ENCODE peak calls at places on chromosomes 13 and 19, in six cellular contexts. I is heart left ventricle, Z is right atrium auricular region, G is PC-3, U is pancreas, Y is H1. N is an unnamed sample. For H3K4me1, the result is how much of the 10 kb centered on the place peaks cover.

GRCh38 chr13:26941345-26942174 is 181.0 kb upstream of the GPR12 start:
- DNase-seq in I (no peak), Z (no peak), G (peak), U (no peak), Y (no peak), N (no peak)

GRCh38 chr13:51148952-51149573 is 38.0 kb upstream of the C13orf42 start:
- DNase-seq in I (no peak), Z (peak), G (peak), U (no peak), Y (peak), N (no peak)

GRCh38 chr19:1753730-1754442 is 580 bp downstream of the ONECUT3 start:
- DNase-seq in I (no peak), Z (no peak), G (no peak), U (peak), Y (no peak), N (no peak)

GRCh38 chr13:28885191-28885590 is 65.1 kb downstream of the MTUS2 start:
- DNase-seq in I (no peak), Z (no peak), G (no peak), U (no peak), Y (no peak), N (no peak)

GRCh38 chr13:109273326-109273751 is 513.0 kb downstream of the IRS2 start:
- DNase-seq in I (no peak), Z (no peak), G (peak), U (no peak), Y (no peak), N (no peak)

GRCh38 chr19:14033946-14034345 is 2.4 kb downstream of the IL27RA start:
- DNase-seq in I (no peak), Z (no peak), G (no peak), U (no peak), Y (no peak), N (no peak)

GRCh38 chr19:1451916-1452801 is 2.2 kb downstream of the APC2 start:
- DNase-seq in I (no peak), Z (no peak), G (no peak), U (no peak), Y (no peak), N (no peak)

GRCh38 chr13:101785858-101786257 is 333.4 kb downstream of the ITGBL1 start:
- DNase-seq in I (peak), Z (no peak), G (peak), U (no peak), Y (peak), N (no peak)

GRCh38 chr13:98478134-98479129 is 98.5 kb downstream of the STK24 start:
- DNase-seq in I (no peak), Z (no peak), G (peak), U (no peak), Y (no peak), N (no peak)

GRCh38 chr19:30846102-30846501 is 473.9 kb downstream of the ZNF536 start:
- DNase-seq in I (no peak), Z (no peak), G (no peak), U (no peak), Y (no peak), N (no peak)

GRCh38 chr19:5907216-5907615 is 2.5 kb downstream of the VMAC start:
- DNase-seq in I (no peak), Z (no peak), G (no peak), U (no peak), Y (no peak), N (no peak)

GRCh38 chr13:45195421-45195820 is 5.4 kb downstream of the KCTD4 start:
- DNase-seq in I (no peak), Z (no peak), G (no peak), U (no peak), Y (no peak), N (no peak)

GRCh38 chr19:38737297-38737865 is 6.9 kb downstream of the CAPN12 start:
- DNase-seq in I (peak), Z (no peak), G (no peak), U (peak), Y (no peak), N (peak)

GRCh38 chr19:34350161-34350561 is 14.8 kb upstream of the GPI start:
- DNase-seq in I (no peak), Z (no peak), G (no peak), U (peak), Y (no peak), N (no peak)

GRCh38 chr13:95677564-95678386 is 836 bp downstream of the DNAJC3 start:
- DNase-seq in I (no peak), Z (peak), G (peak), U (no peak), Y (no peak), N (no peak)

GRCh38 chr13:76730220-76730619 is 156.0 kb downstream of the KCTD12 start:
- DNase-seq in I (no peak), Z (no peak), G (no peak), U (no peak), Y (no peak), N (no peak)

GRCh38 chr13:97327521-97328221 is 105.5 kb downstream of the MBNL2 start:
- DNase-seq in I (no peak), Z (no peak), G (no peak), U (no peak), Y (no peak), N (no peak)

GRCh38 chr19:46842791-46843190 is 7.9 kb downstream of the AP2S1 start:
- DNase-seq in I (no peak), Z (no peak), G (no peak), U (no peak), Y (no peak), N (no peak)

GRCh38 chr13:35838356-35838755 is 292.8 kb downstream of the DCLK1 start:
- DNase-seq in I (no peak), Z (no peak), G (peak), U (no peak), Y (no peak), N (no peak)

GRCh38 chr19:41225238-41226052 is 6.4 kb downstream of the AXL start:
- DNase-seq in I (peak), Z (peak), G (peak), U (no peak), Y (peak), N (peak)

GRCh38 chr19:5098646-5099045 is 129.7 kb downstream of the KDM4B start:
- DNase-seq in I (no peak), Z (no peak), G (no peak), U (no peak), Y (no peak), N (no peak)

GRCh38 chr19:17938092-17938845 is 5.5 kb downstream of the CCDC124 start:
- DNase-seq in I (peak), Z (peak), G (peak), U (peak), Y (no peak), N (no peak)

GRCh38 chr19:33497778-33498175 is 23.8 kb downstream of the PEPD start:
- DNase-seq in I (no peak), Z (no peak), G (no peak), U (peak), Y (no peak), N (no peak)

GRCh38 chr13:92265408-92265807 is 867.0 kb downstream of the GPC5 start:
- DNase-seq in I (no peak), Z (no peak), G (no peak), U (no peak), Y (no peak), N (no peak)

GRCh38 chr19:38632476-38633213 is 13.7 kb downstream of the EIF3K start:
- DNase-seq in I (no peak), Z (no peak), G (no peak), U (no peak), Y (no peak), N (no peak)

GRCh38 chr13:35474551-35474950 is 1.9 kb downstream of the MAB21L1 start:
- DNase-seq in I (no peak), Z (no peak), G (no peak), U (no peak), Y (no peak), N (no peak)

GRCh38 chr19:16417660-16418596 is 53.8 kb downstream of the EPS15L1 start:
- DNase-seq in I (peak), Z (peak), G (peak), U (peak), Y (peak), N (no peak)

GRCh38 chr13:41621716-41622508 is 164.6 kb downstream of the RGCC start:
- DNase-seq in I (no peak), Z (no peak), G (no peak), U (no peak), Y (no peak), N (no peak)

GRCh38 chr13:113398963-113399754 is 35.2 kb upstream of the GRTP1 start:
- DNase-seq in I (no peak), Z (no peak), G (no peak), U (no peak), Y (no peak), N (no peak)

GRCh38 chr13:80931766-80932165 is 590.8 kb upstream of the SPRY2 start:
- DNase-seq in I (no peak), Z (no peak), G (no peak), U (no peak), Y (no peak), N (no peak)

GRCh38 chr19:58129284-58129683 is 21.3 kb downstream of the ZNF329 start:
- DNase-seq in I (no peak), Z (no peak), G (no peak), U (no peak), Y (no peak), N (no peak)

DNA sequence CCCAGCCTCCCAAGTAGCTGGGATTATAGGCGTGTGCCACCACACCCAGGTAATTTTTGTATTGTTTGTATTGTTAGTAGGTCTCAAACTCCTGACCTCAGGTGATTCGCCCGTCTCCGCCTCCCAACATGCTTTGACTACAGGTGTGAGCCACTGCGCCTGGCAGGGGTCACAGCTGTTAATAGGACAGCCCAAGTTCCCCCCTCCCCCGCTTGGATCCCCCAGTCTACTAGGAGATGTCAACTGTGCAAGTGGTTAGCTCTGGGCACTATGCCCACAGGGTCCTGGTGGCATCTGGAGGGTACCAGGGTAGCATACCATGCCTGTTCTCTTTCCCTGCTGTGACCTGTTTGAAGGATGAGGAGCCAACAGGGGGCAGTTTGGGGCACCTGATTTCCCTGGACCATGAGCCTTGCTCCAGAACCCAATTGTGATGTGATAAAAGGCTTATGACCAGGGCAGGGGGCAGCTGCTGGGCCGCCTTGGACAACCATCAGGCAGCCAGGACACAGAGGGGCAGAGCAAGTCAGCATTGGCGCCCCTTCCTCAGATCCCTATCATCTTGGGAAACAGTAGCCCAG is at the start of gene TSPAN16:
- DNase-seq in I (no peak), Z (no peak), G (no peak), U (no peak), Y (no peak), N (no peak)
- H3K27ac ChIP-seq in I (peak), Z (peak), G (no peak), U (no peak), Y (no peak), N (no peak)

GRCh38 chr19:55464039-55464668 is 397 bp downstream of the C19orf85 start:
- DNase-seq in I (no peak), Z (no peak), G (no peak), U (peak), Y (no peak), N (no peak)
- H3K4me1 ChIP-seq in I (under half), Z (under half), G (under half), U (under half), Y (under half), N (under half)

GRCh38 chr13:61286148-61286745 is 129.4 kb downstream of the PCDH20 start:
- DNase-seq in I (no peak), Z (no peak), G (peak), U (no peak), Y (peak), N (no peak)
- TF ChIP-seq CTCF in I (no peak), Z (no peak), G (peak), U (no peak), Y (peak), N (peak)

GRCh38 chr19:7703332-7703731 is 1.4 kb upstream of the FCER2 start:
- DNase-seq in I (no peak), Z (no peak), G (no peak), U (no peak), Y (no peak), N (no peak)

GRCh38 chr19:7705387-7706187 is 3.7 kb upstream of the FCER2 start:
- DNase-seq in I (peak), Z (peak), G (no peak), U (no peak), Y (no peak), N (no peak)

GRCh38 chr19:7706662-7707454 is 4.9 kb upstream of the FCER2 start:
- DNase-seq in I (no peak), Z (no peak), G (no peak), U (no peak), Y (no peak), N (no peak)

GRCh38 chr19:7706188-7706530 is 4.2 kb upstream of the FCER2 start:
- DNase-seq in I (no peak), Z (no peak), G (no peak), U (no peak), Y (no peak), N (no peak)

GRCh38 chr19:7704280-7705060 is 2.5 kb upstream of the FCER2 start:
- DNase-seq in I (no peak), Z (no peak), G (no peak), U (no peak), Y (no peak), N (no peak)
- H3K27ac ChIP-seq in I (no peak), Z (no peak), G (no peak), U (no peak), Y (no peak), N (no peak)

DNA sequence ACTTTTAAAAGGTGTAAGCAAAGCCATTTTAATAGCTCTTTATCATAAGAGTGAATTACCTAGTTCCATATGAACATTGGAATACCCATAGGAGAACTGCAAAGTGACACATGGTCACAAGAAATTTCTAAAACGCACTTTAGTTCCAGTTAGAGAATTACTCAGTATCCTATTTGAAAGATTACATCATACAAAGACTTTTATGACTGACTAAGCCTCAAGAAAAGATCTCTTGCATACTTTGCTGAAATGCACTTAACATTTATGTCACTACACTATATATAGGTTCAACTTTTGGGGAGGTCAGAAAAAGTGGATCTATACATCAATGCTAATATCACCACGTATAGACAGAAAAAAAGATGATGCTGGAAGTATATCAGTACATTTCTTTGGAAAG is 7.1 kb downstream of the PCDH9 start:
- DNase-seq in I (no peak), Z (no peak), G (peak), U (no peak), Y (no peak), N (no peak)
- H3K4me1 ChIP-seq in I (under half), Z (under half), G (under half), U (under half), Y (under half), N (under half)

GRCh38 chr19:19115954-19116353 is 22.3 kb downstream of the TMEM161A start:
- DNase-seq in I (no peak), Z (no peak), G (peak), U (no peak), Y (no peak), N (no peak)

GRCh38 chr19:19110410-19111137 is 27.7 kb downstream of the TMEM161A start:
- DNase-seq in I (no peak), Z (no peak), G (no peak), U (no peak), Y (no peak), N (no peak)

GRCh38 chr19:19111138-19111835 is 27.0 kb downstream of the TMEM161A start:
- DNase-seq in I (no peak), Z (no peak), G (no peak), U (no peak), Y (no peak), N (no peak)

GRCh38 chr19:19111967-19112580 is 26.2 kb downstream of the TMEM161A start:
- DNase-seq in I (no peak), Z (no peak), G (no peak), U (no peak), Y (no peak), N (no peak)

GRCh38 chr19:19113040-19113541 is 25.2 kb downstream of the TMEM161A start:
- DNase-seq in I (no peak), Z (no peak), G (peak), U (no peak), Y (no peak), N (no peak)
- TF ChIP-seq CTCF in I (no peak), Z (no peak), G (peak), U (no peak), Y (no peak), N (no peak)

N was measured in RWPE2.